ENCODE peak calls at places on chromosomes 16 and 17, in nine cellular contexts. H is iris pigment epithelial cell; Y is fibroblast of villous mesenchyme; G is OCI-LY7; E is HTR-8/SVneo; U is HEK293T; B is CD4-positive, CD25-positive, alpha-beta regulatory T cell; W is stimulated activated CD4-positive, alpha-beta T cell treated with anti-CD3 and anti-CD28 coated beads, Interleukin-2, amount 100 ng/mL, for 24 hours; M is Right ventricle myocardium superior. N is an unnamed sample.

GRCh38 chr17:4536259-4536741 is 18.9 kb downstream of the MYBBP1A start:
- DNase-seq in H (peak; percentile 17), Y (peak; percentile 18), G (no peak), E (no peak), U (no peak), B (no peak), W (no peak), M (peak; percentile 48), N (peak; percentile 65)

GRCh38 chr16:85570735-85571562 is 42.2 kb upstream of the GSE1 start:
- DNase-seq in H (no peak), Y (no peak), G (peak; percentile 41), E (no peak), U (no peak), B (no peak), W (no peak), M (peak; percentile 74), N (no peak)

GRCh38 chr17:72602517-72603345 is 481.9 kb downstream of the SOX9 start:
- DNase-seq in H (peak; percentile 81), Y (no peak), G (peak; percentile 19), E (peak; percentile 73), U (no peak), B (no peak), W (no peak), M (no peak), N (peak; percentile 82)

GRCh38 chr16:50208460-50208931 is 55.4 kb downstream of the TENT4B start:
- DNase-seq in H (peak; percentile 75), Y (peak; percentile 36), G (no peak), E (peak; percentile 29), U (no peak), B (no peak), W (no peak), M (no peak), N (no peak)

GRCh38 chr16:3625911-3626732 is 14.7 kb upstream of the SLX4 start:
- DNase-seq in H (peak; percentile 32), Y (no peak), G (peak; percentile 79), E (no peak), U (no peak), B (no peak), W (no peak), M (no peak), N (no peak)

GRCh38 chr17:4858068-4858879 is 25.1 kb downstream of the MINK1 start:
- DNase-seq in H (no peak), Y (no peak), G (no peak), E (no peak), U (no peak), B (no peak), W (no peak), M (no peak), N (peak; percentile 63)

GRCh38 chr16:70267516-70267915 is 15.8 kb upstream of the EXOSC6 start:
- DNase-seq in H (peak; percentile 61), Y (peak; percentile 53), G (peak; percentile 44), E (peak; percentile 67), U (peak; percentile 66), B (no peak), W (no peak), M (no peak), N (peak; percentile 79)

GRCh38 chr17:36950027-36950426 is 1.3 kb downstream of the AATF start:
- DNase-seq in H (no peak), Y (no peak), G (no peak), E (no peak), U (no peak), B (no peak), W (no peak), M (no peak), N (no peak)

GRCh38 chr16:85430523-85431381 is 182.4 kb upstream of the GSE1 start:
- DNase-seq in H (no peak), Y (no peak), G (no peak), E (no peak), U (no peak), B (no peak), W (no peak), M (peak; percentile 37), N (peak; percentile 45)

GRCh38 chr17:81870155-81870977 is 771 bp downstream of the ARHGDIA start:
- DNase-seq in H (peak; percentile 74), Y (peak; percentile 73), G (peak; percentile 76), E (no peak), U (no peak), B (no peak), W (peak; percentile 53), M (peak; percentile 64), N (peak; percentile 64)

GRCh38 chr16:4059969-4060368 is 56.3 kb downstream of the ADCY9 start:
- DNase-seq in H (peak; percentile 34), Y (peak; percentile 39), G (no peak), E (no peak), U (no peak), B (no peak), W (no peak), M (no peak), N (no peak)

GRCh38 chr16:53888222-53888621 is 184.3 kb downstream of the FTO start:
- DNase-seq in H (no peak), Y (no peak), G (no peak), E (no peak), U (no peak), B (no peak), W (no peak), M (no peak), N (no peak)